ENCODE peak calls at places on chromosomes 11 and 22, in ten cellular contexts. G is GM23338, I is MM.1S, O is heart left ventricle, V is breast epithelium, M is neuronal stem cell, Q is vagina, R is testis, L is spleen, K is adrenal gland. J is an unnamed sample.

GRCh38 chr11:102849319-102849718 is 5.9 kb upstream of the MMP3 start:
- DNase-seq in Q (no peak), I (no peak), O (no peak), M (no peak), K (no peak), R (no peak), G (no peak), L (no peak), V (no peak), J (no peak)

GRCh38 chr11:126104420-126104819 is 41.8 kb upstream of the CDON start:
- DNase-seq in I (peak; percentile 45), M (peak; percentile 65), O (no peak), Q (no peak), V (no peak), L (peak; percentile 58), R (no peak), G (peak; percentile 88), K (no peak), J (peak; percentile 90)

GRCh38 chr11:116379185-116379828 is 393.5 kb downstream of the BUD13 start:
- DNase-seq in M (peak; percentile 66), O (no peak), Q (no peak), R (peak; percentile 64), L (no peak), G (peak; percentile 79), V (no peak), K (no peak), I (peak; percentile 46), J (peak; percentile 43)

GRCh38 chr11:34360056-34360455 is 2.2 kb upstream of the ABTB2 start:
- DNase-seq in R (no peak), G (no peak), O (no peak), I (no peak), Q (no peak), V (no peak), L (no peak), M (no peak), K (no peak), J (no peak)

GRCh38 chr11:59770324-59770723 is 15.1 kb downstream of the STX3 start:
- DNase-seq in I (no peak), L (no peak), V (no peak), R (no peak), Q (no peak), M (no peak), O (no peak), K (no peak), G (no peak), J (no peak)

GRCh38 chr22:20803696-20804324 is 29.9 kb downstream of the SERPIND1 start:
- DNase-seq in L (peak; percentile 76), V (no peak), K (peak; percentile 28), M (peak; percentile 20), I (no peak), R (peak; percentile 60), G (peak; percentile 65), Q (no peak), O (no peak), J (peak; percentile 56)

GRCh38 chr11:10379871-10380568 is 75.0 kb upstream of the AMPD3 start:
- DNase-seq in I (no peak), V (peak; percentile 32), O (no peak), L (no peak), G (no peak), Q (peak; percentile 69), R (no peak), M (no peak), K (no peak), J (no peak)

GRCh38 chr11:1218256-1218787 is 4.5 kb upstream of the MUC5B start:
- DNase-seq in V (no peak), M (no peak), L (peak; percentile 62), O (peak; percentile 48), G (no peak), I (no peak), Q (no peak), R (no peak), K (no peak), J (peak; percentile 10)

GRCh38 chr11:76628408-76628947 is 42.1 kb downstream of the LRRC32 start:
- DNase-seq in M (no peak), G (no peak), L (no peak), O (no peak), I (no peak), K (no peak), V (no peak), Q (peak; percentile 82), R (no peak), J (no peak)

GRCh38 chr11:63846897-63847296 is 8.0 kb downstream of the MARK2 start:
- DNase-seq in M (no peak), G (no peak), O (no peak), I (no peak), R (no peak), L (no peak), Q (no peak), K (no peak), V (no peak), J (no peak)

GRCh38 chr11:63850946-63851345 is 12.0 kb downstream of the MARK2 start:
- DNase-seq in L (peak; percentile 15), Q (no peak), K (no peak), M (no peak), G (no peak), R (no peak), V (no peak), I (no peak), O (no peak), J (no peak)

GRCh38 chr11:63847363-63847762 is 8.5 kb downstream of the MARK2 start:
- DNase-seq in M (no peak), V (peak; percentile 78), L (no peak), G (peak; percentile 85), O (no peak), K (no peak), R (no peak), I (no peak), Q (no peak), J (peak; percentile 69)

GRCh38 chr11:63851354-63851753 is 12.4 kb downstream of the MARK2 start:
- DNase-seq in I (peak; percentile 34), Q (no peak), M (no peak), K (no peak), G (no peak), R (no peak), O (no peak), V (no peak), L (no peak), J (no peak)

GRCh38 chr11:63849691-63850090 is 10.8 kb downstream of the MARK2 start:
- DNase-seq in L (no peak), K (no peak), R (no peak), Q (no peak), I (no peak), M (no peak), G (no peak), V (no peak), O (no peak), J (no peak)
- H3K4me1 ChIP-seq in L (peaks cover 100% of the 10 kb centered on the region), K (peaks cover 32% of the 10 kb centered on the region), R (peaks cover 23% of the 10 kb centered on the region), Q (peaks cover 52% of the 10 kb centered on the region), I (peaks cover 18% of the 10 kb centered on the region), M (no peaks in the 10 kb centered on the region), G (peaks cover 28% of the 10 kb centered on the region), V (peaks cover 19% of the 10 kb centered on the region), O (peaks cover 43% of the 10 kb centered on the region), J (peaks cover 13% of the 10 kb centered on the region)

GRCh38 chr22:46061431-46062231 is 84.7 kb upstream of the WNT7B start:
- DNase-seq in G (peak; percentile 83), V (peak; percentile 18), Q (no peak), O (no peak), L (peak; percentile 77), K (no peak), R (peak; percentile 15), M (peak; percentile 91), I (no peak), J (peak; percentile 69)

GRCh38 chr22:46062971-46063631 is 86.1 kb upstream of the WNT7B start:
- DNase-seq in K (no peak), M (no peak), Q (no peak), R (peak; percentile 15), I (no peak), O (no peak), L (peak; percentile 62), G (no peak), V (peak; percentile 24), J (no peak)

GRCh38 chr22:46062232-46062615 is 85.3 kb upstream of the WNT7B start:
- DNase-seq in V (peak; percentile 17), K (no peak), M (no peak), Q (no peak), L (no peak), G (no peak), R (peak; percentile 17), I (no peak), O (no peak), J (no peak)

GRCh38 chr22:46060292-46061123 is 83.5 kb upstream of the WNT7B start:
- DNase-seq in K (no peak), O (no peak), Q (no peak), R (peak; percentile 15), I (no peak), G (no peak), M (no peak), L (no peak), V (peak; percentile 23), J (no peak)

DNA sequence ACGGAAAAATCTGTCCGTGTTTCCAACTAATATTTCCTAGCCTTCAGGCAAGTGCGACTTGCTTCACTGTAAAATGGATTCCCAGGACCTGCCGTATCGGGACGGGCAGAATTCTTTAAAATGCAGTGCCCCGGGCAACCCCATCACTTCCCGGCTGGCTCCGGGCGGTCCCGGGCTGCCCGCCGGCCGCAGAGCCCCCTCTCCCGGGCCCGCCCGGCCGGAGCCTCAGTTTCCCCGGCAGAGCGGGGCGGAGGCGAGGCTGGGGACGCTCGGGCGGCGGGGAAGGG is 84.1 kb upstream of the WNT7B start:
- DNase-seq in G (no peak), Q (no peak), K (no peak), L (no peak), O (no peak), M (no peak), I (no peak), R (no peak), V (no peak), J (no peak)
- H3K4me1 ChIP-seq in G (peaks cover 18% of the 10 kb centered on the region), Q (peaks cover 93% of the 10 kb centered on the region), K (peaks cover 28% of the 10 kb centered on the region), L (peaks cover 100% of the 10 kb centered on the region), O (peaks cover 84% of the 10 kb centered on the region), M (no peaks in the 10 kb centered on the region), I (peaks cover 23% of the 10 kb centered on the region), R (peaks cover 52% of the 10 kb centered on the region), V (peaks cover 10% of the 10 kb centered on the region), J (no peaks in the 10 kb centered on the region)

DNA sequence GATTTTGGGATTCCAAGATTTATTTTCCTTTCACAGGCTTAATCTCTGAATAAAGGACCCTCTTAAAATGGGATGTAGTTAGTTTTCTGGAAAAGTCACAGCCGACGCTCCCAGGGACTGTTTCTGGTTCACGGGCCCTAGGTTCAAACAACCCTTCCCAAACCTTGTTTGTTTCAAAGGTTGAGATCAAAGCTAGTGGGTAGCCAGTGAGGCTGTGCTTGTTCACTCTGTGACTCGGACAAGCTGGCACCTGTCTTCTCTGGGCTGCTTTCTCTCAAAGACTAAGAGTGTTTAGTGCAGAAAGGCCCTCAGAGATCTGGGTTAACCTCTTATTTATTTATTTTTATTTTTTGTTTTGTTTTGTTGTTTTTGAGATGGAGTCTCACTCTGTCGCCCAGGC is 13.0 kb upstream of the MALAT1 start:
- DNase-seq in R (no peak), I (no peak), L (no peak), V (no peak), M (no peak), Q (no peak), G (peak; percentile 13), K (no peak), O (no peak), J (no peak)
- H3K4me1 ChIP-seq in R (peaks cover 52% of the 10 kb centered on the region), I (peaks cover 26% of the 10 kb centered on the region), L (peaks cover 72% of the 10 kb centered on the region), V (peaks cover 41% of the 10 kb centered on the region), M (peaks cover 43% of the 10 kb centered on the region), Q (peaks cover 70% of the 10 kb centered on the region), G (peaks cover 52% of the 10 kb centered on the region), K (peaks cover 55% of the 10 kb centered on the region), O (peaks cover 58% of the 10 kb centered on the region), J (peaks cover 24% of the 10 kb centered on the region)

DNA sequence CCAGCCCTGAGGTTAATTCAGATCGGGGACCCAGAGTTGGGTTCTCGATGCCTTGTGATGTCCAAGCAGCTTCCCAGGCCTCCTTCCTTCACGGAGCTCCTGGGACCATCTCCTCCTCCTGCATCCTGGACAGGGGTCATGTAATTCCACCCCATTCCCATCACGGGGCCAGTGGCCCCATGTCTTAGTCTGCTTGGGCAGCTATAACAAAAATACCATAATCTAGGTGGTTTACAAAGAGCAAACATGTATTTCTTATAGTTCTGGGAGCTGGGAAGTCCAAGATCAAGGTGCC is 41.7 kb upstream of the PRDM11 start:
- DNase-seq in V (no peak), L (no peak), I (no peak), Q (no peak), O (no peak), G (no peak), M (no peak), K (no peak), R (no peak), J (no peak)
- H3K4me1 ChIP-seq in V (no peaks in the 10 kb centered on the region), L (peaks cover 24% of the 10 kb centered on the region), I (peaks cover 19% of the 10 kb centered on the region), Q (peaks cover 8% of the 10 kb centered on the region), O (peaks cover 9% of the 10 kb centered on the region), G (peaks cover 5% of the 10 kb centered on the region), M (peaks cover 7% of the 10 kb centered on the region), K (no peaks in the 10 kb centered on the region), R (peaks cover 8% of the 10 kb centered on the region), J (no peaks in the 10 kb centered on the region)